ENCODE peak calls at places on chromosomes 6 and 20, in nine cellular contexts. G is heart right ventricle, U is stomach, E is right atrium auricular region, M is mammary epithelial cell, B is Peyer's patch, Q is transverse colon, W is H1, P is PC-9. T is an unnamed sample. For H3K27me3 and H3K4me1, the result is how much of the 10 kb centered on the place peaks cover.

GRCh38 chr6:143838395-143838794 is 4.7 kb upstream of the LTV1 start:
- DNase-seq in G (no peak), U (no peak), E (no peak), M (no peak), B (no peak), Q (no peak), W (no peak), P (no peak), T (no peak)

GRCh38 chr6:31725502-31726350 is 2.6 kb downstream of the MPIG6B start:
- DNase-seq in G (no peak), U (no peak), E (no peak), M (no peak), B (no peak), Q (no peak), W (no peak), P (no peak), T (no peak)

GRCh38 chr6:143457563-143458359 is 7.2 kb downstream of the PEX3 start:
- DNase-seq in G (no peak), U (no peak), E (no peak), M (no peak), B (no peak), Q (no peak), W (no peak), P (peak), T (peak)

GRCh38 chr6:56661298-56661697 is 18.6 kb upstream of the DST start:
- DNase-seq in G (no peak), U (no peak), E (no peak), M (no peak), B (no peak), Q (no peak), W (no peak), P (no peak), T (no peak)

GRCh38 chr6:34316442-34317171 is 67.8 kb upstream of the SMIM29 start:
- DNase-seq in G (no peak), U (no peak), E (no peak), M (no peak), B (no peak), Q (no peak), W (no peak), P (no peak), T (no peak)

GRCh38 chr6:31246051-31246495 is 25.8 kb downstream of the HLA-C start:
- DNase-seq in G (no peak), U (no peak), E (no peak), M (peak), B (no peak), Q (no peak), W (no peak), P (peak), T (no peak)

GRCh38 chr6:160102956-160103824 is 18.4 kb upstream of the SLC22A1 start:
- DNase-seq in G (no peak), U (no peak), E (no peak), M (no peak), B (no peak), Q (peak), W (no peak), P (no peak), T (peak)

GRCh38 chr6:40599580-40599979 is 12.4 kb upstream of the LRFN2 start:
- DNase-seq in G (no peak), U (peak), E (no peak), M (peak), B (no peak), Q (no peak), W (no peak), P (no peak), T (no peak)

GRCh38 chr6:44851176-44851575 is 463.7 kb downstream of the CDC5L start:
- DNase-seq in G (no peak), U (no peak), E (no peak), M (peak), B (no peak), Q (no peak), W (no peak), P (no peak), T (peak)

GRCh38 chr6:107730106-107730505 is 94.0 kb downstream of the SCML4 start:
- DNase-seq in G (no peak), U (no peak), E (no peak), M (no peak), B (peak), Q (peak), W (no peak), P (no peak), T (no peak)

GRCh38 chr6:166366921-166367320 is 15.8 kb downstream of the MPC1 start:
- DNase-seq in G (peak), U (no peak), E (no peak), M (no peak), B (no peak), Q (no peak), W (no peak), P (no peak), T (no peak)

GRCh38 chr6:32825966-32826365 is 9.2 kb upstream of the HLA-DOB start:
- DNase-seq in G (no peak), U (no peak), E (no peak), M (peak), B (no peak), Q (no peak), W (no peak), P (no peak), T (peak)

GRCh38 chr20:48986899-48987298 is 59.2 kb upstream of the CSE1L start:
- DNase-seq in G (no peak), U (no peak), E (no peak), M (no peak), B (no peak), Q (no peak), W (no peak), P (no peak), T (no peak)

GRCh38 chr20:47792021-47792618 is 6.8 kb upstream of the SULF2 start:
- DNase-seq in G (peak), U (no peak), E (peak), M (peak), B (no peak), Q (peak), W (no peak), P (peak), T (no peak)

GRCh38 chr6:53796791-53797190 is 2.0 kb downstream of the LRRC1 start:
- DNase-seq in G (no peak), U (no peak), E (no peak), M (peak), B (no peak), Q (no peak), W (no peak), P (peak), T (no peak)

DNA sequence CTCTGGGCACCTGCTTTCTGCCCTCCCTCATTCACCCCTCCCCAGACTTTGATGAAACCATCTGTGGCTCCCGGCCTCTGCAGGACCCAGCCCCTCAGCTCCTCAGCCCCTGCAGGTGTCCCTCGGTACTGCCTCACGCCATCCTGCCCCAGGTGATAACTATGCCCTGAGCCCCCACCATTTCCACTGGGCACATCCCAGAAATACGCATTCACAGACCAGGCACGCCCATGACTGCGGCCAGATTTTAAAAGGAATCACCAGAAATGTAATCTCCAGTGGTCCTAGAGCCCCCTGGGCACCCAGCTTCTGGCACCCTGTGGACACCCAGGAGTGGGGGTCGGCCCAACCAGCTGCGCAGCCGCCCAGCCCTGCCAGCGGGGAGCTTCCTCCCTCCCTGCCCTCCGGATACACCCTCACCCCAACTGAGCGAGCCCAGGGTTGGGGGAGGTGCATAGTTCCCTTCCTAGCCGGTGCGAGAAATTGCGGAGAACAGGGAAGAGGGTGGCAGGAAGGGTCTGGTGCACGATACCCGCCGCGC is 585 bp upstream of the NTSR1 start:
- DNase-seq in G (no peak), U (no peak), E (no peak), M (no peak), B (no peak), Q (no peak), W (no peak), P (no peak), T (no peak)
- H3K27me3 ChIP-seq in G (under half), U (under half), E (under half), M (under half), B (under half), Q (half or more), W (under half), P (under half), T (half or more)

GRCh38 chr6:149964243-149965190 is 774 bp downstream of the ULBP1 start:
- DNase-seq in G (no peak), U (no peak), E (peak), M (no peak), B (no peak), Q (no peak), W (no peak), P (no peak), T (peak)

GRCh38 chr6:149965191-149966020 is 1.7 kb downstream of the ULBP1 start:
- DNase-seq in G (no peak), U (no peak), E (peak), M (no peak), B (no peak), Q (peak), W (no peak), P (no peak), T (peak)

GRCh38 chr6:149963212-149963461 is 606 bp upstream of the ULBP1 start:
- DNase-seq in G (no peak), U (no peak), E (peak), M (no peak), B (no peak), Q (no peak), W (no peak), P (peak), T (no peak)

GRCh38 chr6:149962461-149963211 is 1.1 kb upstream of the ULBP1 start:
- DNase-seq in G (no peak), U (no peak), E (peak), M (no peak), B (no peak), Q (no peak), W (no peak), P (no peak), T (no peak)

DNA sequence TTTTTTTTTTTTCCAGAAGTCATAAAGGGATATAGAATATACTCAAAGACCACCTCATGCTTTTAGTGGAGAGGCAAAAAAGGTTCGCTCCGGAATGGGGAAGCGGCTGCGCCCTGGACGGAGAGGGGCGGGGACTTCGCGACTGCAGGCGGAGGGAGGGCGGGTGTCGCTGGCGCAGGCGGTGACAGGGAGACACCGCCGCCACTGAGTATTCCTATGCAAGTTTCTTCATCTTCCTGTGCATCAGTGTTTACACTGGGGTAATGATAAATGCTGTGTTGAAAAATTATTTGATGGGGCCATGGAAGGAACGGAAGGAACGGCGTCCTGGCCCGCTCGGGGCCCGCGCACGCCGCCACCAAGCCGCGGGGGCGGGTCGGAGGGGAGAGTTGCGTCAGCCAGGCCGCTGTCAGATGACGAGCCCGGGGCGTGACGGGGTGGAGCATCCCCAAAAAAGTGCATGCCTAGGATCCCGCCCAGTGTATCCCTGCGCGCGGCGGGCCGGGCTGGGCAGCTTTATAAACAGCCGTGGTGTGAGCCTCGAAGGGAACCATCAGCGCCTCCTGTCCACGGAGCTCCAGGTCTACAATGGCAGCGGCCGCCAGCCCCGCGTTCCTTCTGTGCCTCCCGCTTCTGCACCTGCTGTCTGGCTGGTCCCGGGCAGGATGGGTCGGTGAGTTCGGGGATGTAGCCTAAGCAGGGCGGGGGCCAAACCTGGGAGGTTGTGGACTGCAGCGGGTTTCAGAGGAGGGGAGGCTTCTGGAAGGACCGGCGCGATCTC is at the start of gene ULBP1:
- DNase-seq in G (peak), U (peak), E (peak), M (peak), B (peak), Q (peak), W (no peak), P (peak), T (peak)
- H3K27ac ChIP-seq in G (no peak), U (no peak), E (no peak), M (peak), B (no peak), Q (no peak), W (no peak), P (peak), T (no peak)

DNA sequence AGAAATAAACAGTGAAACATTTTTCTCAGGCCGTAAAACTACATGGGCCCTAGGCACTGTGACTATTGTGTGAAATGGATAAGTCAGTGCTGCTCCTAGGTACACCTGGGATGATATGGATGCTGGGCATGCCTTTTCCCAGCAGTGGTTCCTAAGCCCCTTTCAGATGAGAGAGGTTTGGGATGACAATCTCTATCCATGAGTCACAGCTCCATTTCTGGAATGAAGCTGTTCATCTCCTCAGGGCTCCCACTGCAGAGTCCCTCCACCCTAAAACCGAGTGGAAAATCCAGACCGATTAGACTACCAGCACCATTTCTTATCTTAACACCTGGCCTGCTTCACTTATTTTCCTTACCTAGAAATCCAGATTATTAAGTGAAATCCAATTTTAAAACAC is 6.0 kb upstream of the SIM1 start:
- DNase-seq in G (no peak), U (no peak), E (no peak), M (no peak), B (no peak), Q (no peak), W (no peak), P (no peak), T (no peak)
- H3K4me1 ChIP-seq in G (under half), U (under half), E (under half), M (under half), B (under half), Q (under half), W (under half), P (under half), T (under half)

DNA sequence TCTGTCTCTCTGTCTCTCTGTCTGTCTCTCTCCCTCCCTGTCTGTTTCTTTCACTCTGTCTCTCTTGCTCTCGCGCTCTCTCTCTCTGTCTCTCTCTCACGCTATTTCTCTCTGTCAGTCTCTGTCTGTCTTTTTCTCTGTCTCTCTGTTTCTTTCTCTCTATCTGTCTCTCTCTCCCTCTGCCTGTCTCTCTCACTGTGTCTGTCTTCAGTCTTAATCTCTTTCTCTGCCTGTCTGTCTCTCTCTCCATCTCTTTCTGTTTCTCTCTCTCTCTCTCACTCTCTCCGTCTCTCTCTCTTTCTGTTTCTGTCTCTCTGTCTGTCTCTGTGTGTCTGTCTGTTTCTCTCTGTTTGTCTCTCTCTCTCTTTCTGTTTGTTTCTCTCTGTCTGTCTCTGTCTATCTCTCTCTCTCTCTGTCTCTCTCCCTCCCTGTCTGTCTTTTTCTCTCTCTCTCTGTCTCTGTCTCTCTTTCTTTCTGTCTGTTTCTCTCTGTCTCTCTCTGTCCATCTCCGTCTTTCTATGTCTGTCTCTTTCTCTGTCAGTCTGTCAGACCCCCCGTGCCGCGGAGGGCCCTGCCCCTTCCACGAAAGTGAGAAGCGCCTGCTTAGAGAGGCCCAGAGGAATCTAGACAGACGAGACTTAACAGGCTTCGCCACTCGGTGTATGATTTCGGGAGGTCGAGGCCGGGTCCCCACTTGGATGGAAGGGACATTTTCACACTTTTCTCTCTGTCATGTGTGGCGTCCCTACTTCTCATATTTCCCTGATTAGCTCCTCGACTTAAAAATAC is 346.3 kb upstream of the DEFB115 start:
- DNase-seq in G (no peak), U (no peak), E (no peak), M (no peak), B (no peak), Q (no peak), W (no peak), P (no peak), T (no peak)
- H3K27me3 ChIP-seq in G (under half), U (under half), E (under half), M (under half), B (under half), Q (under half), W (under half), P (under half), T (under half)

GRCh38 chr6:18016133-18016532 is 28.7 kb upstream of the KIF13A start:
- DNase-seq in G (no peak), U (no peak), E (no peak), M (peak), B (no peak), Q (no peak), W (no peak), P (no peak), T (no peak)
- H3K27ac ChIP-seq in G (no peak), U (no peak), E (no peak), M (peak), B (no peak), Q (no peak), W (no peak), P (no peak), T (no peak)

DNA sequence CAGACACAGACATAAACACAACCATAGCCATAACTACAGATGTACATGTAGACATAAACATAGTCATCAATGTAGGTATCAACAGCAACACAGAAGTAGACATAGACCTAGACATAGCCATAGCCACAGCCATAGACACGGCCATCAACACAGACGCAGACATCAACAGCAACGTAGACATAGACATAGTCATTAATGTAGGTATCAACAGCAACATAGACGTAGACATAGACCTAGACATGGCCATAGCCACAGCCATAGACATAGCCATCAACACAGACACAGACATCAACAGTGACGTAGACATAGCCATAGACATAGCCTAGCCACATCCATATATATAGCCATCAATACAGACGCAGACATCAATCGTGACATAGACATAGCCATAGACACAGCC is 258.3 kb upstream of the FOXQ1 start:
- DNase-seq in G (no peak), U (no peak), E (peak), M (no peak), B (no peak), Q (no peak), W (no peak), P (no peak), T (no peak)
- H3K4me1 ChIP-seq in G (under half), U (under half), E (under half), M (under half), B (under half), Q (under half), W (under half), P (under half), T (under half)

DNA sequence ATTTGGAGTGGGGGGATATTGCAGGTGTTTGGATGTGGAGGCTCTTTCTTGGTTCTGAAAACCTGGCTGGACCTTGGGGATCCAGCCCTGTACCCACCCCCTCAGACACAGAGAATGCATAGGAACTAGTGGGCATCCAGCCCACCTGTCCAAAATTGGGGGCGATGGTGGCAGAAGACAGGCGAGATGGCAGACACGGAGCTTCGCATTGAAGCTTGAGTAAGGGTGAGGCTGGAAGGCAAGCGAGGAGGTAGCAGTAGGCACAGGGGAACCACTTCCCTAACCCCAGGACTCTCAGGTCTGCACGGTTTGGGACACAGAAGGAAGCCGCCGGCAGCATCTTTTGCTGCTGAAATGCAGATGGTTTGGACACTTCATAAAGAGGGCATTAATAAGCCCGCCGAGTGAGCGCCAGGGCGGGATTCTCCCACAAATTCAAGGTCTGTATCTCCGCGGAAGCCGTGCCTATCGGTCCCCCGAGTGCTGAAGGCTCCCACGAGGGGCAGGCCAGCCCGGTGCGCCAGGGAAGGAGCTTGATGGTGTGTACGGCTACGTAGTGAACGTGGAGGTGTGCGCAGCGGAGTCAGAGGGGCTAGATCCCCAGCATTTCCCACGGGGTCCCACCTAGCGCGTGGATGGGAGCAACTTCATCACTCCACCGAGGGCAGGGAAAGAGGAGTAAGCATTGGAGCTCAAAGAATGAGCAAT is 1.6 kb upstream of the FOXA2 start:
- DNase-seq in G (no peak), U (no peak), E (no peak), M (no peak), B (no peak), Q (no peak), W (no peak), P (no peak), T (no peak)
- H3K27me3 ChIP-seq in G (half or more), U (half or more), E (under half), M (half or more), B (under half), Q (half or more), W (half or more), P (under half), T (half or more)